ENCODE peak calls at places on chromosomes 16 and 17, in four cellular contexts. One of them, this sample, is unnamed.

GRCh38 chr17:57102122-57102521 is 17.1 kb downstream of the AKAP1 start:
- ATAC-seq in K562: no peak
- ATAC-seq in HCT116: no peak
- ATAC-seq in Panc1: no peak
- ATAC-seq in this sample: no peak

GRCh38 chr17:68381076-68381900 is 76.0 kb downstream of the WIPI1 start:
- ATAC-seq in K562: no peak
- ATAC-seq in HCT116: peak
- ATAC-seq in Panc1: no peak
- ATAC-seq in this sample: no peak

GRCh38 chr16:9820481-9821246 is 361.6 kb downstream of the GRIN2A start:
- ATAC-seq in K562: no peak
- ATAC-seq in HCT116: no peak
- ATAC-seq in Panc1: no peak
- ATAC-seq in this sample: no peak

GRCh38 chr17:2398655-2399571 is 1.9 kb downstream of the MNT start:
- ATAC-seq in K562: peak
- ATAC-seq in HCT116: peak
- ATAC-seq in Panc1: no peak
- ATAC-seq in this sample: no peak

GRCh38 chr17:58913971-58914769 is 158.5 kb downstream of the PPM1E start:
- ATAC-seq in K562: no peak
- ATAC-seq in HCT116: no peak
- ATAC-seq in Panc1: no peak
- ATAC-seq in this sample: no peak

GRCh38 chr16:56047307-56048234 is 143.7 kb upstream of the GNAO1 start:
- ATAC-seq in K562: no peak
- ATAC-seq in HCT116: no peak
- ATAC-seq in Panc1: no peak
- ATAC-seq in this sample: no peak

GRCh38 chr17:41810659-41811548 is 845 bp downstream of the P3H4 start:
- ATAC-seq in K562: no peak
- ATAC-seq in HCT116: peak
- ATAC-seq in Panc1: peak
- ATAC-seq in this sample: peak

GRCh38 chr17:29563816-29564215 is 3.0 kb downstream of the ABHD15 start:
- ATAC-seq in K562: no peak
- ATAC-seq in HCT116: no peak
- ATAC-seq in Panc1: no peak
- ATAC-seq in this sample: no peak

GRCh38 chr16:11497329-11497805 is 89.4 kb downstream of the LITAF start:
- ATAC-seq in K562: no peak
- ATAC-seq in HCT116: peak
- ATAC-seq in Panc1: peak
- ATAC-seq in this sample: peak

GRCh38 chr16:48318630-48319029 is 66.6 kb downstream of the SIAH1 start:
- ATAC-seq in K562: no peak
- ATAC-seq in HCT116: no peak
- ATAC-seq in Panc1: no peak
- ATAC-seq in this sample: no peak

GRCh38 chr17:30161601-30162000 is 45.0 kb downstream of the NSRP1 start:
- ATAC-seq in K562: no peak
- ATAC-seq in HCT116: no peak
- ATAC-seq in Panc1: no peak
- ATAC-seq in this sample: peak

GRCh38 chr17:80694085-80694991 is 149.7 kb downstream of the RPTOR start:
- ATAC-seq in K562: no peak
- ATAC-seq in HCT116: no peak
- ATAC-seq in Panc1: no peak
- ATAC-seq in this sample: no peak

GRCh38 chr16:51134876-51135275 is 16.2 kb downstream of the SALL1 start:
- ATAC-seq in K562: no peak
- ATAC-seq in HCT116: no peak
- ATAC-seq in Panc1: no peak
- ATAC-seq in this sample: no peak

GRCh38 chr17:21286771-21287702 is 2.5 kb downstream of the MAP2K3 start:
- ATAC-seq in K562: no peak
- ATAC-seq in HCT116: peak
- ATAC-seq in Panc1: peak
- ATAC-seq in this sample: no peak

GRCh38 chr17:21287703-21288449 is 3.4 kb downstream of the MAP2K3 start:
- ATAC-seq in K562: no peak
- ATAC-seq in HCT116: peak
- ATAC-seq in Panc1: peak
- ATAC-seq in this sample: peak

GRCh38 chr17:21289175-21289901 is 4.8 kb downstream of the MAP2K3 start:
- ATAC-seq in K562: no peak
- ATAC-seq in HCT116: no peak
- ATAC-seq in Panc1: no peak
- ATAC-seq in this sample: no peak

GRCh38 chr17:21289902-21290571 is 5.5 kb downstream of the MAP2K3 start:
- ATAC-seq in K562: no peak
- ATAC-seq in HCT116: no peak
- ATAC-seq in Panc1: no peak
- ATAC-seq in this sample: no peak

GRCh38 chr17:21288581-21289017 is 4.1 kb downstream of the MAP2K3 start:
- ATAC-seq in K562: no peak
- ATAC-seq in HCT116: no peak
- ATAC-seq in Panc1: no peak
- ATAC-seq in this sample: no peak
- H3K4me3 ChIP-seq in K562: no peak
- H3K4me3 ChIP-seq in HCT116: peak
- H3K4me3 ChIP-seq in Panc1: peak
- H3K4me3 ChIP-seq in this sample: no peak

DNA sequence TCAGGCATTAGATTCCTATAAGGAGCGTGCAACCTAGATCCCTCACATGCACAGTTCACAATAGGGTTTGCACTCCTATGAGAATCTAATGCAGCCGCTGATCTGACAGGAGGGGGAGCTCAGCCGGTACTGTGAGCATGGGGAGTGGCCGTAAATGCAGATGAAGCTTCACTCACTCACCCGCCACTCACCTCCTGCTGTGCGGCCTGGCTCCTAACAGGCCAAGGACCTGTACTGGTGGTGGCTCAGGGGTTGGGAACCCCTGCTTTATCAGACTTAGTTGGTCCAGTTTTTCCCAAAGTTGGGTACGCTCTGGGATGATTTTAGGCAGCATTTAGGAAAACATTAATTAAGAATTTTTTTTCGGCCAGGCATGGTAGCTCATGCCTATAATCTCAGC is 103.8 kb downstream of the MARF1 start:
- ATAC-seq in K562: peak
- ATAC-seq in HCT116: peak
- ATAC-seq in Panc1: peak
- ATAC-seq in this sample: no peak
- TF ChIP-seq CTCF in K562: peak
- TF ChIP-seq CTCF in HCT116: peak
- TF ChIP-seq CTCF in Panc1: no peak
- TF ChIP-seq CTCF in this sample: no peak

GRCh38 chr16:21264226-21265036 is 13.7 kb downstream of the CRYM start:
- ATAC-seq in K562: peak
- ATAC-seq in HCT116: no peak
- ATAC-seq in Panc1: no peak
- ATAC-seq in this sample: no peak
- TF ChIP-seq POLR2AphosphoS5 in K562: no peak
- TF ChIP-seq POLR2AphosphoS5 in HCT116: no peak
- TF ChIP-seq POLR2AphosphoS5 in Panc1: no peak
- TF ChIP-seq POLR2AphosphoS5 in this sample: no peak

DNA sequence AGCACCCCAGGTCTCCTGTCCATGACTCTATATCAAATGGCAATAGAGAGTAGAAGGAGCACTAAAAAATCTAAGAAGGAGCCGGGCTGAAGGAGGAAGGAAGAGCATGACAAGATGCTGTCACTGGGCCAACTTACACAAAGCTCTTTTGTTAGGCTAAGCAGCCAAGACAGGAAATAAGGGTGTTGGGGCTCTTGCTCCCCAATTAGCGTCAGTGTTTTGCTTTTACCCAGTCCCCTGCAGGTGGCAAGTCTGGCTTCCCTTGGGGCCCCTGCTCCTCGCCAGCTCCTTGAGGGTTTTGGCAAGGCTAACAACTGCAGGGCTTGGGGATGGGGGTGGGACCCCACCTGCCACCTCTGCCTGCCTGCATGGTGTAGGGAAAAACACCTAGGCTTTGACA is 120.5 kb downstream of the CCT6B start:
- ATAC-seq in K562: no peak
- ATAC-seq in HCT116: no peak
- ATAC-seq in Panc1: no peak
- ATAC-seq in this sample: no peak
- H3K4me3 ChIP-seq in K562: no peak
- H3K4me3 ChIP-seq in HCT116: no peak
- H3K4me3 ChIP-seq in Panc1: no peak
- H3K4me3 ChIP-seq in this sample: no peak

GRCh38 chr16:66925322-66925840 is at the start of gene RRAD:
- ATAC-seq in K562: peak
- ATAC-seq in HCT116: peak
- ATAC-seq in Panc1: peak
- ATAC-seq in this sample: peak

GRCh38 chr16:66923247-66923851 is 2.0 kb downstream of the RRAD start:
- ATAC-seq in K562: no peak
- ATAC-seq in HCT116: no peak
- ATAC-seq in Panc1: no peak
- ATAC-seq in this sample: peak

GRCh38 chr16:66923866-66924265 is 1.5 kb downstream of the RRAD start:
- ATAC-seq in K562: no peak
- ATAC-seq in HCT116: no peak
- ATAC-seq in Panc1: no peak
- ATAC-seq in this sample: no peak

GRCh38 chr16:66926171-66926570 is 836 bp upstream of the RRAD start:
- ATAC-seq in K562: no peak
- ATAC-seq in HCT116: no peak
- ATAC-seq in Panc1: no peak
- ATAC-seq in this sample: no peak

DNA sequence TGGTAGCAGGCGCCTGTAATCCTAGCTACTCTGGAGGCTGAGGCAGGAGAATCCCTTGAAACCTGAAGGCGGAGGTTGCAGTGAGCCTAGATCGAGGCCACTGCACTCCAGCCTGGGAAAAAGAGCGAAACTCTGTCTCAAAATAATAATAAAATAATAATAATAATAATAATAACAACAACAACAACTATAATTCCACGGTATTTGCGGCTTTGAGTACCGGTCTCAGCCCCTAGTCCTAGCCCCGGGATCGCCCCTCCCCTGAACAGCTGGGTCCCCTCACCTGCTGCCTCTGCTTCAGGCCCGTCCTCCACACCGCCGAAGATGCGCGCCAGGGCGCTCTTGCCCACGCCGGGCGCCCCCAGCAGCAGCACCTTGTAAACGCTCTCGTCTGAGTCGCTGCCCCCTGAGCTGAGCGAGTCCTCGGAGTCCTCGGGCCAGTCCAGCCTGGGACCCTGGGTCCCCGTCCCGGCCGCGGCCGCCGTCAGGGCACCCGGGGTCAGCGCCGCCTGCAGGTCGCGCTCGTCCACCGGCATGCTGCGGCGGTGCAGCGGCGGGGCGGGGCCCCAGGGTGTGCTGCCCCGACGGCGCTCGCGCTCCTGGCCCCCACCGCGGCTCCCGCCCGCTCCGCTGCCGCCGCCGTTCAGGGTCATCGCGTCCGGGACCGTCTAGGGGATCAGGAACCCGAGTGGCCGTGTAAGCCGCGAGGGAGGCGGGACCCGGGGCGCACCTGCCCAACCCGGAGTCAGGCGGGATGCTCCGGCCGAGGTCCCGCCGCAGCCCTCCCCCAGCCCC is 611 bp downstream of the RRAD start:
- ATAC-seq in K562: peak
- ATAC-seq in HCT116: peak
- ATAC-seq in Panc1: peak
- ATAC-seq in this sample: peak
- TF ChIP-seq CTCF in K562: peak
- TF ChIP-seq CTCF in HCT116: peak
- TF ChIP-seq CTCF in Panc1: peak
- TF ChIP-seq CTCF in this sample: peak

DNA sequence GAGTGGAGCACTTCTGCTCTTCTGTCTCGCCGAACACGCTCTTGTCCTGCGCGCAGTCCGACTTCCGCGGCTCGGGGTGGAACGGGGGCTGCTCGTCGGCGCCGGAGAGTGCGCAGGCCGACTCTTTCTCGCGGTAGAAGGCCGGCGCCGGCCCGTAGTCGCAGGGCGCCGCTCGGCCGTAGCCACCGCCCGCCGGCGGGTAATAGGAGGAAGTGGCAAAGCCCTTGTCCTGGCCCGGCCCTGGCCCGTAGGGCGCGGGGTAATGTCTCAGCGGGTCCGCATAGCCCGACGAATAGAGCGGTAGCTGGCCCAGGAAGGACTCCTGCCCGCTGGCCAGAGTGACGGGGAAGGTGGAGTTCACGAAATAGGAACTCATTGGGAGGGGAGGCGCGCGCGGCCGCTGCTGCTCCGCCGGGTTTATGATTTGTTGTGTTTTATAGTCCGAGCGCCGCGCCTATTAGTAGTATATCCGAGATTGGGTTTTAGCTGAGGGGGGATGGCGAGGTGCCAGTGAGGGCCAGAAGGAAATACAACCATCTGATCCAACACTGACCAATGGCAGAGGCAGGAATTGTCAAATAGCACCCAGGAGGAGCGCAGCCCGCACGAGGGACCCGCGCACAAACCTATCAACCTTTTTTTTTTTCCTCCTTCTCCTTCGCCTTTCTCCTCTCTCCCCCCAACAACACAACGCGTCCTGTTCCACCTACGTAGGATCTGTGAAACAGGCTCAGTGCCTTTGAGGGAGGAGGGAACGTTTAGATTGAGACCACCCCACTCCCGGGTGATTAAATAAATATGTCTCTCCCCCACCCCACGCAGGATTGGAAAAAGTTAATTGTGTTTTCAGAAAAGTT is 4.4 kb upstream of the HOXB5 start:
- ATAC-seq in K562: no peak
- ATAC-seq in HCT116: no peak
- ATAC-seq in Panc1: peak
- ATAC-seq in this sample: peak
- TF ChIP-seq POLR2AphosphoS5 in K562: no peak
- TF ChIP-seq POLR2AphosphoS5 in HCT116: no peak
- TF ChIP-seq POLR2AphosphoS5 in Panc1: peak
- TF ChIP-seq POLR2AphosphoS5 in this sample: peak

GRCh38 chr17:13420294-13421277 is 181.1 kb downstream of the HS3ST3A1 start:
- ATAC-seq in K562: no peak
- ATAC-seq in HCT116: no peak
- ATAC-seq in Panc1: no peak
- ATAC-seq in this sample: no peak

GRCh38 chr17:13419676-13420075 is 182.1 kb downstream of the HS3ST3A1 start:
- ATAC-seq in K562: no peak
- ATAC-seq in HCT116: no peak
- ATAC-seq in Panc1: no peak
- ATAC-seq in this sample: no peak

GRCh38 chr17:13418891-13419290 is 182.8 kb downstream of the HS3ST3A1 start:
- ATAC-seq in K562: no peak
- ATAC-seq in HCT116: no peak
- ATAC-seq in Panc1: no peak
- ATAC-seq in this sample: no peak

GRCh38 chr17:13425390-13425789 is 176.3 kb downstream of the HS3ST3A1 start:
- ATAC-seq in K562: no peak
- ATAC-seq in HCT116: no peak
- ATAC-seq in Panc1: no peak
- ATAC-seq in this sample: no peak

GRCh38 chr17:13421581-13421980 is 180.1 kb downstream of the HS3ST3A1 start:
- ATAC-seq in K562: no peak
- ATAC-seq in HCT116: no peak
- ATAC-seq in Panc1: no peak
- ATAC-seq in this sample: no peak
- H3K4me3 ChIP-seq in K562: no peak
- H3K4me3 ChIP-seq in HCT116: no peak
- H3K4me3 ChIP-seq in Panc1: no peak
- H3K4me3 ChIP-seq in this sample: no peak

This sample was measured in gastroesophageal sphincter.